ENCODE peak calls at places on chromosome 20, in four cellular contexts. C, H, G and W are unnamed samples.

GRCh38 chr20:11687546-11688292 is 230.0 kb upstream of the BTBD3 start:
- DNase-seq in C (no peak), H (no peak), G (no peak), W (no peak)

GRCh38 chr20:19812696-19813095 is 54.6 kb downstream of the RIN2 start:
- DNase-seq in C (no peak), H (no peak), G (no peak), W (no peak)

GRCh38 chr20:63159826-63160640 is 55.9 kb downstream of the YTHDF1 start:
- DNase-seq in C (no peak), H (no peak), G (no peak), W (peak; percentile 17)

GRCh38 chr20:23246682-23247664 is 103.6 kb upstream of the NXT1 start:
- DNase-seq in C (no peak), H (no peak), G (no peak), W (no peak)

GRCh38 chr20:56411759-56412472 is at the start of gene CASS4:
- DNase-seq in C (peak; percentile 22), H (no peak), G (no peak), W (no peak)

GRCh38 chr20:45911486-45912343 is at the start of gene PLTP:
- DNase-seq in C (peak; percentile 32), H (peak; percentile 86), G (peak; percentile 85), W (peak; percentile 56)

GRCh38 chr20:59809630-59810375 is 123.6 kb downstream of the SYCP2 start:
- DNase-seq in C (no peak), H (no peak), G (no peak), W (no peak)

GRCh38 chr20:137668-138131 is 4.7 kb upstream of the DEFB126 start:
- DNase-seq in C (no peak), H (no peak), G (no peak), W (no peak)

GRCh38 chr20:3808141-3808479 is 12.0 kb downstream of the CDC25B start:
- DNase-seq in C (no peak), H (no peak), G (no peak), W (peak; percentile 95)

GRCh38 chr20:13865825-13866351 is 81.1 kb downstream of the NDUFAF5 start:
- DNase-seq in C (no peak), H (no peak), G (no peak), W (peak; percentile 3)

GRCh38 chr20:23200914-23201313 is 114.8 kb upstream of the CD93 start:
- DNase-seq in C (no peak), H (no peak), G (peak; percentile 58), W (no peak)